ENCODE peak calls at places on chromosomes 12 and 14, in nine cellular contexts. T is hepatocyte; G is heart left ventricle; D is osteoblast; Y is vagina; E is A549; P is neural progenitor cell; Q is effector memory CD4-positive, alpha-beta T cell; W is tibial nerve. X is an unnamed sample. For H3K9me3 and H3K4me1, the result is how much of the 10 kb centered on the place peaks cover.

GRCh38 chr12:51692016-51692415 is 101.0 kb downstream of the SCN8A start:
- DNase-seq in T (no peak), G (no peak), D (no peak), Y (no peak), E (no peak), P (no peak), Q (no peak), W (no peak), X (no peak)

GRCh38 chr12:91744613-91745012 is 401.0 kb downstream of the BTG1 start:
- DNase-seq in T (no peak), G (no peak), D (no peak), Y (no peak), E (no peak), P (no peak), Q (no peak), W (no peak), X (no peak)

GRCh38 chr12:96327889-96328288 is 72.3 kb downstream of the CDK17 start:
- DNase-seq in T (no peak), G (no peak), D (no peak), Y (no peak), E (no peak), P (no peak), Q (no peak), W (no peak), X (no peak)

GRCh38 chr12:2980630-2981029 is 21.4 kb downstream of the TEAD4 start:
- DNase-seq in T (no peak), G (no peak), D (peak), Y (no peak), E (no peak), P (no peak), Q (no peak), W (no peak), X (no peak)

GRCh38 chr14:61555056-61555838 is 140.1 kb upstream of the HIF1A start:
- DNase-seq in T (no peak), G (no peak), D (peak), Y (no peak), E (no peak), P (peak), Q (no peak), W (no peak), X (peak)

GRCh38 chr14:77031680-77032482 is 3.4 kb upstream of the IRF2BPL start:
- DNase-seq in T (peak), G (no peak), D (peak), Y (no peak), E (no peak), P (no peak), Q (no peak), W (no peak), X (no peak)

GRCh38 chr12:356276-356988 is 32.7 kb downstream of the KDM5A start:
- DNase-seq in T (no peak), G (no peak), D (no peak), Y (no peak), E (no peak), P (no peak), Q (no peak), W (no peak), X (no peak)

GRCh38 chr14:72780771-72781170 is 113.1 kb downstream of the DPF3 start:
- DNase-seq in T (no peak), G (no peak), D (peak), Y (peak), E (no peak), P (no peak), Q (no peak), W (no peak), X (no peak)

GRCh38 chr12:123075591-123076171 is 75.2 kb downstream of the PITPNM2 start:
- DNase-seq in T (peak), G (no peak), D (no peak), Y (no peak), E (no peak), P (peak), Q (peak), W (peak), X (peak)

GRCh38 chr12:88153959-88154358 is 11.9 kb downstream of the TMTC3 start:
- DNase-seq in T (peak), G (no peak), D (peak), Y (no peak), E (no peak), P (peak), Q (no peak), W (no peak), X (no peak)

GRCh38 chr14:85241022-85241880 is 288.7 kb upstream of the FLRT2 start:
- DNase-seq in T (no peak), G (no peak), D (no peak), Y (no peak), E (no peak), P (peak), Q (no peak), W (no peak), X (no peak)

GRCh38 chr14:55221186-55221585 is 29.8 kb upstream of the DLGAP5 start:
- DNase-seq in T (no peak), G (no peak), D (no peak), Y (no peak), E (no peak), P (no peak), Q (no peak), W (no peak), X (no peak)

GRCh38 chr12:63826002-63826585 is 18.4 kb upstream of the SRGAP1 start:
- DNase-seq in T (peak), G (no peak), D (peak), Y (no peak), E (peak), P (peak), Q (no peak), W (peak), X (no peak)

GRCh38 chr12:93804392-93805179 is 127.4 kb downstream of the CRADD start:
- DNase-seq in T (no peak), G (no peak), D (no peak), Y (no peak), E (no peak), P (no peak), Q (no peak), W (no peak), X (no peak)

GRCh38 chr14:68622856-68623255 is 170.0 kb downstream of the ZFP36L1 start:
- DNase-seq in T (no peak), G (no peak), D (no peak), Y (peak), E (no peak), P (no peak), Q (no peak), W (no peak), X (peak)

GRCh38 chr14:34161351-34162169 is 210.7 kb upstream of the EGLN3 start:
- DNase-seq in T (no peak), G (no peak), D (no peak), Y (no peak), E (no peak), P (no peak), Q (no peak), W (no peak), X (no peak)

GRCh38 chr14:105187935-105188524 is 6.9 kb upstream of the NUDT14 start:
- DNase-seq in T (no peak), G (no peak), D (no peak), Y (no peak), E (no peak), P (no peak), Q (no peak), W (no peak), X (no peak)

GRCh38 chr12:68434391-68435007 is 102.3 kb upstream of the MDM1 start:
- DNase-seq in T (no peak), G (no peak), D (no peak), Y (no peak), E (no peak), P (no peak), Q (no peak), W (no peak), X (no peak)

GRCh38 chr12:50100561-50100960 is 3.2 kb upstream of the GPD1 start:
- DNase-seq in T (no peak), G (no peak), D (no peak), Y (no peak), E (no peak), P (no peak), Q (no peak), W (no peak), X (no peak)

GRCh38 chr12:252634-253033 is 10.0 kb downstream of the SLC6A13 start:
- DNase-seq in T (peak), G (no peak), D (no peak), Y (no peak), E (no peak), P (no peak), Q (no peak), W (no peak), X (peak)

GRCh38 chr12:9792185-9792900 is 31.6 kb upstream of the CD69 start:
- DNase-seq in T (no peak), G (no peak), D (no peak), Y (no peak), E (no peak), P (no peak), Q (no peak), W (no peak), X (no peak)

GRCh38 chr14:35258420-35258819 is 33.8 kb upstream of the PSMA6 start:
- DNase-seq in T (no peak), G (no peak), D (no peak), Y (no peak), E (no peak), P (no peak), Q (no peak), W (no peak), X (no peak)

GRCh38 chr12:25689996-25690501 is 137.0 kb upstream of the LMNTD1 start:
- DNase-seq in T (peak), G (no peak), D (no peak), Y (no peak), E (no peak), P (no peak), Q (no peak), W (no peak), X (no peak)

GRCh38 chr12:93778306-93778705 is 101.1 kb downstream of the CRADD start:
- DNase-seq in T (peak), G (peak), D (peak), Y (no peak), E (no peak), P (no peak), Q (no peak), W (no peak), X (no peak)

GRCh38 chr14:90554341-90554740 is 157.5 kb downstream of the CALM1 start:
- DNase-seq in T (no peak), G (no peak), D (no peak), Y (no peak), E (no peak), P (no peak), Q (no peak), W (no peak), X (no peak)

GRCh38 chr12:2967651-2968050 is 8.5 kb downstream of the TEAD4 start:
- DNase-seq in T (no peak), G (no peak), D (no peak), Y (no peak), E (no peak), P (no peak), Q (no peak), W (no peak), X (no peak)

GRCh38 chr12:117900561-117900960 is 68.2 kb downstream of the KSR2 start:
- DNase-seq in T (no peak), G (no peak), D (no peak), Y (no peak), E (peak), P (no peak), Q (no peak), W (no peak), X (no peak)

GRCh38 chr12:2925322-2925995 is 33.7 kb upstream of the TEAD4 start:
- DNase-seq in T (no peak), G (no peak), D (peak), Y (no peak), E (no peak), P (no peak), Q (no peak), W (no peak), X (no peak)

GRCh38 chr12:27733052-27733656 is 22.5 kb downstream of the MRPS35 start:
- DNase-seq in T (peak), G (no peak), D (no peak), Y (no peak), E (peak), P (peak), Q (no peak), W (peak), X (peak)

GRCh38 chr14:55789442-55789841 is 209.4 kb downstream of the KTN1 start:
- DNase-seq in T (peak), G (no peak), D (no peak), Y (no peak), E (no peak), P (no peak), Q (no peak), W (no peak), X (no peak)

GRCh38 chr14:73785336-73785833 is 66.2 kb upstream of the PTGR2 start:
- DNase-seq in T (peak), G (no peak), D (no peak), Y (no peak), E (no peak), P (peak), Q (no peak), W (no peak), X (peak)

GRCh38 chr14:57692671-57693070 is 173.2 kb downstream of the SLC35F4 start:
- DNase-seq in T (peak), G (no peak), D (no peak), Y (no peak), E (peak), P (peak), Q (no peak), W (no peak), X (no peak)

GRCh38 chr14:96588410-96589249 is 86.4 kb downstream of the PAPOLA start:
- DNase-seq in T (no peak), G (no peak), D (peak), Y (peak), E (no peak), P (no peak), Q (no peak), W (no peak), X (peak)

GRCh38 chr12:82880442-82880901 is 193.8 kb downstream of the TMTC2 start:
- DNase-seq in T (no peak), G (no peak), D (no peak), Y (no peak), E (no peak), P (peak), Q (no peak), W (no peak), X (no peak)

GRCh38 chr12:11174022-11174421 is 3.0 kb downstream of the SMIM10L1 start:
- DNase-seq in T (no peak), G (no peak), D (no peak), Y (no peak), E (no peak), P (no peak), Q (no peak), W (no peak), X (no peak)

GRCh38 chr12:92341333-92341691 is 195.7 kb upstream of the BTG1 start:
- DNase-seq in T (peak), G (no peak), D (no peak), Y (no peak), E (no peak), P (no peak), Q (no peak), W (no peak), X (no peak)

GRCh38 chr12:132560831-132561783 is 49.3 kb downstream of the LRCOL1 start:
- DNase-seq in T (peak), G (no peak), D (peak), Y (no peak), E (peak), P (peak), Q (peak), W (no peak), X (peak)

GRCh38 chr14:93002851-93003298 is 79.9 kb downstream of the CHGA start:
- DNase-seq in T (no peak), G (no peak), D (peak), Y (no peak), E (no peak), P (no peak), Q (no peak), W (no peak), X (no peak)

DNA sequence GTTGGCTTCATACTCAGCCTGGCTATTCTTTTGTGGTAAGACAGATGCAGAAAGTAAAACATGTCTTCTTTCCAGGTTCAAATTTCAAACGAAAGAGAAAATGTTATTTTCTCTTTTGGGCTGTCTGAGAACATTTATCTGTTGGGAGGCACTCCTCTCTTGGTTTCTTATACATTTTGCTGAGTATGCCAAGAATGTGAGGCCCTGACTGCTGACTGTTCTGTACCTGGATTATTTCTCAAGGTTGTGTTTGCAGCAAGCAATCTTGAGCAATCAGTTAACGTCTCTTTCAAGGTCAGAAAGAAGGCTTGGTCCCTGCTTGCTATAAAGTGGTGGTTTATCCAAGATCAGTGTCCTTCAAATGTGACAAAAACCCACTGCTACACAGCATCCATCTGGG is 9.8 kb downstream of the SSTR1 start:
- DNase-seq in T (peak), G (no peak), D (no peak), Y (no peak), E (no peak), P (no peak), Q (no peak), W (no peak), X (no peak)
- H3K9me3 ChIP-seq in T (under half), G (under half), D (under half), Y (under half), E (under half), P (under half), Q (under half), W (under half), X (under half)

DNA sequence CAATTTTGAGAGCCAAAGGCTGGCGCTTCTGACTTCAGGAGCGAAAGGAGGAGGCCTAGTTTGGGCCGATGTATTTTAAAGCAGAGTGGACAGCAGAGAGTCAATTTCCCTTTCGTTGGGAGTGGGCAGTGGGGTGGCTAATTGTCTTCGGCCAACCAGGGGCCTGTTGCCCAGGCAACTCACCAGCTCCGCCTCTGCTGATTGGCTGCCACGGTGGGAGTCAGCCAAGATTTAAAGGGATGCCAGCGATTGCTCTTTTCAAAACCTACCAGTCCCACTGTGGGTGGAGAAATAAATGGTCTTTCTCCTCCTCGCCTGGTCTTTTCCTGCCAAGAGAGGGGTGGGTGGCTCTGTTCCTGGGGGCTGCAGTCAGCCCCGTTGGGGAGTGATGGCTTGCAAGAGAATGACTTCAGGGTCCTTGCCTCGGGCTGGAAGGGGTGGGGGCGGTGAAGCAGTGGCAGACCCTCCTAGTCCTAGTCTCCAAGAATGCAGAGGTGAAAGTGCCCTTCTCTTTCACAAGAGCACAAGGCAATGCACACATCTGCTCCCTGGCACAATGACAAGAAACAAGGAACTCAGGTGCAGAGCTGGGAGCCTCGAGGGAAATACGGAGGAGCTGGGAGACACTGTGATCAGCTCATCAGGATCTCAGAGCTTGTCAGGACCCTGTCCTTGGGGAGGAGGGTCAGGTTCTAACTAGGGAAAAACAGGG is 37.7 kb downstream of the RASAL1 start:
- DNase-seq in T (no peak), G (peak), D (peak), Y (no peak), E (no peak), P (peak), Q (no peak), W (peak), X (peak)
- H3K4me1 ChIP-seq in T (under half), G (under half), D (under half), Y (under half), E (under half), P (under half), Q (under half), W (under half), X (under half)

DNA sequence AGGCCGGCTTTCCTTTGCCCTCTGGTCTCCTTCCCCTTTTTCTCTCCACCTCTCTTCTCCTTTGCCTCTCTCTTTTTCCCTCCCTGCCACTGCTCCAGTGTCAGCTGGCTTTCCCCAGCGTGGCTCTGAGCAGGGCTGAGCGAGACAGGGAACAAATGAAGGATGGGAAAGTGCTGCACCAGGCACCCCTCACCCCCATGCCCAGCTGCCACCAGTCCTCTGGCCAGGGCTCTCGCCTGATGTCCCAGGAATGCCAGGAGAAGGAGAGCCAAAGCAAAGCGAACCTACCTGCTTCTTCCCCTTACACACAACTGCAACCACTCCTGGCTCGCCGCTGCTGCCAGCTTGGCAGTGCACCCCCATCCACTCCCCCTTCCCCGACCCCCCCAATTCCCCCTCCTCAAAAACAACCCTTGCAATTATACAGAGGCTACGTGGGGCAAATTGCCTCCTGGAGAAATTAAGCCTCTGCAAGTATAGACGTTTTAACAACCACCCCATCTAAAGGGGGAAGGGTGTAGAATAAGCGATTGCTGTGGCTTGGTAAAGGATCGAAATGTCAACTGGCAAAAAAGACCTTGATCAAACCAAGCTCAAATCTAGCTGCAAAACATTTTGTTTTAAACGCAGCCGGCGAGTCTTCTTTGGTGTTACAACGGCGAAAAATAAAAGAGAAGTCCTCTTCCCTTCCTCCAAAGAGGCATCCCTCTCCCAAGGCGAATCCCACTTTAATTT is 3.1 kb downstream of the BCL11B start:
- DNase-seq in T (no peak), G (no peak), D (peak), Y (no peak), E (no peak), P (peak), Q (no peak), W (no peak), X (peak)
- H3K9me3 ChIP-seq in T (under half), G (under half), D (under half), Y (under half), E (under half), P (under half), Q (under half), W (under half), X (under half)

DNA sequence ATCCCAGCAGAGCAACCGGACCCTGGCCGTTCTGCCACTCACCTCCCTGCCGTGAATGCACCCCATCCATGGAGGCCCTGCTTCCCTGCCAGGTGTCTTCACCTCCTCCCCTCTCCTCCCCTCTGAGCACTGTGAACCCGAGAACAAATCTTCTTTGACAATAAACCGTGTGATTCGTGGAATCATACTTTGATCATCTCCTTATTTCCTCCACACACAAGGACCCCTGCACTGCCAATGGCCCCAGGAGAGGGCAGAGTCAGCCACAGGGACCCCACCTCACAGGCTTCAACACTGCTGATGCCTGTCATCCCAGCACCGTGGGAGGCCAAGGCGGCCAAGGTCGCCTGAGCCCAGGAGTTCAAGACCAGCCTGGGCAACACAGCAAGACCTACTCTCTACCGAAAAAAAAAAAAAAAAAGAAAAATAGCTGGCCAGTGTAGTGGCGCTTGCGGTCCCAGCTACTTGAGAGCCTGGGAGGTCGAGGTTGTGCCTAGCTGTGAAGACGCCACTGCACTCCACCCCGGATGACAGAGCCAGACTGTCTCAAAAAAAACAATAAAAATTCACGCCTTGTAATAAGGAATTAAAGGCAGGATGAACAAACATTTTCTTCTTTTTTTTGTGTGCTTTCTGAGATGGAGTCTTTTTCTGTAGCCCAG is 1.1 kb downstream of the XRCC3 start:
- DNase-seq in T (no peak), G (no peak), D (no peak), Y (no peak), E (no peak), P (no peak), Q (no peak), W (no peak), X (no peak)
- H3K4me1 ChIP-seq in T (under half), G (half or more), D (under half), Y (half or more), E (under half), P (under half), Q (under half), W (half or more), X (under half)